ENCODE peak calls at places on chromosomes 12 and 14, in five cellular contexts. V is foreskin keratinocyte; E is NCI-H526; W is activated T-cell treated with anti-CD3 and anti-CD28 coated beads, Interleukin-2, amount 50 U/mL, for 72 hours; B is stimulated activated CD4-positive, alpha-beta T cell treated with anti-CD3 and anti-CD28 coated beads, Interleukin-2, amount 100 ng/mL, for 4 hours. N is an unnamed sample.

GRCh38 chr12:6821271-6821673 is 349 bp upstream of the GPR162 start:
- DNase-seq in V (no peak), E (peak), W (no peak), B (no peak), N (peak)

GRCh38 chr12:78248321-78248720 is 417.6 kb downstream of the NAV3 start:
- DNase-seq in V (peak), E (no peak), W (no peak), B (no peak), N (no peak)

GRCh38 chr12:38547586-38547985 is 231.0 kb downstream of the ALG10B start:
- DNase-seq in V (peak), E (no peak), W (no peak), B (no peak), N (no peak)

GRCh38 chr12:14322403-14322802 is 43.1 kb upstream of the ATF7IP start:
- DNase-seq in V (peak), E (peak), W (no peak), B (no peak), N (no peak)

GRCh38 chr14:75978249-75978731 is 3.5 kb downstream of the TGFB3 start:
- DNase-seq in V (no peak), E (no peak), W (peak), B (no peak), N (no peak)

GRCh38 chr14:77267937-77268699 is 2.9 kb downstream of the NGB start:
- DNase-seq in V (no peak), E (no peak), W (no peak), B (no peak), N (no peak)

GRCh38 chr12:105253882-105254513 is 18.0 kb upstream of the APPL2 start:
- DNase-seq in V (peak), E (no peak), W (no peak), B (no peak), N (no peak)

GRCh38 chr12:129676411-129676810 is 227.4 kb downstream of the TMEM132D start:
- DNase-seq in V (no peak), E (no peak), W (no peak), B (no peak), N (no peak)

GRCh38 chr14:61444215-61444768 is 122.9 kb downstream of the PRKCH start:
- DNase-seq in V (no peak), E (no peak), W (peak), B (peak), N (no peak)

N was measured in ovary.